ENCODE peak calls at places on chromosomes 6 and 20, in four cellular contexts. G is lower leg skin; N is HFF-Myc; Q is naive thymus-derived CD4-positive, alpha-beta T cell. R is an unnamed sample.

GRCh38 chr20:34947336-34947735 is 8.3 kb downstream of the GSS start:
- DNase-seq in N (no peak), G (no peak), Q (no peak), R (no peak)

GRCh38 chr20:9280654-9281053 is 211.8 kb downstream of the PLCB4 start:
- DNase-seq in G (no peak), N (peak; percentile 61), Q (no peak), R (no peak)

GRCh38 chr6:41785689-41786450 is 1.6 kb upstream of the TOMM6 start:
- DNase-seq in G (no peak), N (no peak), Q (no peak), R (no peak)

GRCh38 chr20:45592574-45593189 is 13.6 kb upstream of the WFDC8 start:
- DNase-seq in G (no peak), Q (peak; percentile 3), N (peak; percentile 59), R (peak; percentile 10)

GRCh38 chr6:54183616-54184015 is 72.4 kb downstream of the MLIP start:
- DNase-seq in N (no peak), Q (no peak), G (no peak), R (no peak)

GRCh38 chr20:5039255-5039657 is 37.9 kb upstream of the SLC23A2 start:
- DNase-seq in N (no peak), Q (no peak), G (no peak), R (no peak)

GRCh38 chr20:45998761-45999160 is 9.9 kb upstream of the MMP9 start:
- DNase-seq in N (no peak), G (no peak), Q (no peak), R (no peak)

GRCh38 chr20:4021905-4022304 is 6.5 kb upstream of the RNF24 start:
- DNase-seq in Q (no peak), N (no peak), G (peak; percentile 39), R (no peak)

GRCh38 chr6:138103876-138104275 is 3.3 kb downstream of the PERP start:
- DNase-seq in G (no peak), Q (no peak), N (no peak), R (no peak)

GRCh38 chr20:23446505-23446904 is 6.2 kb downstream of the CST11 start:
- DNase-seq in G (no peak), Q (no peak), N (no peak), R (peak; percentile 10)

GRCh38 chr6:7148100-7148822 is 40.5 kb downstream of the RREB1 start:
- DNase-seq in N (no peak), G (no peak), Q (no peak), R (peak; percentile 79)
- H3K4me3 ChIP-seq in N (no peak overlapping the region), G (no peak overlapping the region), Q (no peak overlapping the region), R (no peak overlapping the region)

GRCh38 chr20:62624325-62624690 is 18.0 kb upstream of the SLCO4A1 start:
- DNase-seq in N (no peak), G (no peak), Q (no peak), R (no peak)
- H3K4me3 ChIP-seq in N (no peak overlapping the region), G (no peak overlapping the region), Q (no peak overlapping the region), R (no peak overlapping the region)

DNA sequence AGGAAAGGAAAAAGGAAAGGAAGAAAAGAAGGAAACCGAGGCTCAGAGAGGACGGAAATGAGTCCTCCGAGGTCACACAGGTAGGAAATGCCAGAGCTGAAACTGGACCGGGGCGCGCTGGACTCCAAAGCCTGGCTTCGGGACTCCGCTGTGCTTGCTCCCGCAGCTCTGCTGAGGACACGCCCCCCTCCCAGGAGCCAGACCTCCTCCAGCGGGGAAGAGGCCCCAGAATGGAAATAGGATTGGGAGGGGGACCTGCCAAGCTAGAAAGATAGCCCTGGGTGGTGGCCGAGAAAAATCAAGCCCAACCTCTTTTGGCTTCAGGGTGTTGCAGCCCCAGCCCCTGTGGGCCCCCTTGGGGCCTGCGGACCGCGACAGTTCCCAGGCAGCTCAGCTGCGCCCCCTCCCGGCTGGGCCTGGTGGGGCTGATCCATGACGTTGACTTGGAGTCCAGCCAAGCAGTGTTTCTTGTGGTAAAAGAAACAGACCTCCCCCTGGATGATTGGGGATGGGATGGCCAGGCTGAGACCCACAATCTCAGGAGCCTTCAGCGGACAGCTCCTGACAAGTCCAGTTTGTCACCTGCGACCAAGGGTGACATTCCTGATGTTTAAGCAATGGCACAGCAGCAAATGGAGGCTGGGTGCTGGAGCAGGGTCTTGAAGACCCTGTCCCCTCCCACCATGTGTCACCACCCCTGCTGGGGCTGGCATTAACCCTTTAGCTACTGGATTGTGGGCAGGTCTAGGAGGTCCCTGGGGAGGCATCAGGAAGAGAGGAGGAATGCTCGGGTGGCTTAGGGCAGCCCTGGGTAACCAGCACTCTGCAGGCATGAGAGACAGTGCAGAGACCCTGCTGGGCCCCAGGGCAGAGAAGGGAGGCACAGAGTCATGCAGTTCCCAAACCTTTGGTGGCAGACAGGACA is 55.4 kb downstream of the RIPOR3 start:
- DNase-seq in G (no peak), Q (peak; percentile 13), N (no peak), R (no peak)
- H3K4me3 ChIP-seq in G (no peak overlapping the region), Q (no peak overlapping the region), N (no peak overlapping the region), R (no peak overlapping the region)

DNA sequence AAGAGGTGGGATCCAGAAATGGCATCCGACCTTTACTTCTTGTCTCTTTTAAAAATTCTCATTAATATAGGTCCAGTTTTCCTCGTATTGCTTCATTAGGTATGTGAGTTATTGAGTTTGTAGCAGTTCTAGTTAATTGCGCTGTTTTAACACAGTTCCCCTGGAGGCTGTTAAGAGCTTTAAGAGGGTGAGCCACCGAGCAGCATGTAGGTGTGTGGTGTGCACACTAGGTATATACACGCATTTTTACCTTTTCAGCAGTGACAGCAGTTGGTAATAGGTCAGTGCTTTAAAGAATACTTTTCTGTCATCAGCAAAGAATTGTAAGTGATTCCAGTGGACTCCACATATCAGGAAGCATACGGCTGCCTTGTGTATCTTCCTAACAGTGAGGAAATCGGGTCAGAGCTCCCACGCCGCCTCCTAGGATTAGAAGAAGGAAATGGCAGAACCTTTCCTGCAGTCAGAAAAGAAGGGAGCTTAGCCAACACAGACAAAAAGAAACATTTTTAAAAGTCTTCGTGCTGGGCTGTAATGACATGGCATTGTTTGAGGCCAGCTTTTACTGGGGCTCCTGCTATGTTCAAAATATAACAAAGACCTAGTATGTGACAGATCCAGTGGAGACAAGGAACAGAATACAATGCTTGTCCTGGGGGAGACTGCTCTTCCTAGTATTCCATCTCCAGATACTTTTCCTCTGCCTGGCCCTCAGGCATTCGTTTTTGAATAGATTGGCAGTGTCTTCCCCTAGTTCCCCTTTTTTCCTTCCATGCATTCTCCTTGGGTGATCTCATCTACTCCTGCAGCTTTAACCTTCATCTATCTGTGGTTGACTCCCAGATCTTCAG is 94.8 kb upstream of the VSTM2L start:
- DNase-seq in Q (no peak), N (no peak), G (no peak), R (no peak)
- H3K4me3 ChIP-seq in Q (no peak overlapping the region), N (no peak overlapping the region), G (no peak overlapping the region), R (no peak overlapping the region)

DNA sequence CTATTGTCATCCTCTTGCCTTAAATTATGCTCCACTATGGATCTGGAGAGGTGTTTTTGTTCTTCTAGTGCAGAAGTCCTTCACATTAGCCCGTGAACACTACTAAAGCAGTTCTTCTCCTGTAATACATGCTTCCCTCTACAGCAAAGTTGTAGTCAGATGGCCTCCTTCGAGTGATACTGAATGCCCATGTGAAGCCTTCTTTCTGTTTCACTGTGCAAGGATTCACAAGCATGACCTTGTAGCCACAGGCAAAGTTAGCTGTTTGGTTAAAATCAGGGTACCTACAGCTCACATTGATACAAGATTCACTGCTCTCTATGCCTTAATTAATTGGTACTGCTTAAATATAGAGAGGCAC is 47.6 kb downstream of the ARHGAP18 start:
- DNase-seq in N (no peak), Q (no peak), G (no peak), R (no peak)
- H3K4me3 ChIP-seq in N (no peak overlapping the region), Q (no peak overlapping the region), G (no peak overlapping the region), R (no peak overlapping the region)